ENCODE peak calls at places on chromosomes 11 and 22, in five cellular contexts. D is nephron progenitor cell, V is osteocyte, R is glutamatergic neuron, C is activated B cell treated with CpG ODN at 0.5 μM for 24 hours. B is an unnamed sample.

GRCh38 chr11:35751664-35752061 is 89.1 kb downstream of the TRIM44 start:
- DNase-seq in D (no peak), V (no peak), R (no peak), C (no peak), B (no peak)

GRCh38 chr11:110467556-110467955 is 37.8 kb downstream of the FDX1 start:
- DNase-seq in D (no peak), V (no peak), R (no peak), C (no peak), B (no peak)

GRCh38 chr11:108670381-108670930 is 5.6 kb downstream of the DDX10 start:
- DNase-seq in D (no peak), V (no peak), R (no peak), C (no peak), B (no peak)

GRCh38 chr11:94219771-94220170 is 84.6 kb upstream of the IZUMO1R start:
- DNase-seq in D (no peak), V (no peak), R (no peak), C (no peak), B (no peak)

GRCh38 chr11:12377106-12377823 is at the start of gene PARVA:
- DNase-seq in D (peak; percentile 78), V (no peak), R (peak; percentile 72), C (no peak), B (peak; percentile 60)

GRCh38 chr11:61004037-61004641 is 32.7 kb downstream of the CD6 start:
- DNase-seq in D (no peak), V (no peak), R (no peak), C (no peak), B (no peak)

GRCh38 chr11:85742873-85743275 is 56.9 kb upstream of the CCDC89 start:
- DNase-seq in D (no peak), V (no peak), R (no peak), C (no peak), B (no peak)

GRCh38 chr11:17774232-17775034 is 39.9 kb downstream of the KCNC1 start:
- DNase-seq in D (no peak), V (no peak), R (no peak), C (no peak), B (no peak)

GRCh38 chr11:118913411-118914125 is 12.2 kb downstream of the BCL9L start:
- DNase-seq in D (no peak), V (no peak), R (no peak), C (no peak), B (no peak)

GRCh38 chr22:35638408-35638807 is 9.8 kb upstream of the APOL6 start:
- DNase-seq in D (no peak), V (peak; percentile 89), R (no peak), C (no peak), B (no peak)

GRCh38 chr11:27237641-27238040 is 125.4 kb downstream of the CCDC34 start:
- DNase-seq in D (peak; percentile 26), V (no peak), R (no peak), C (no peak), B (no peak)

GRCh38 chr11:118621071-118621815 is 13.8 kb downstream of the PHLDB1 start:
- DNase-seq in D (peak; percentile 85), V (peak; percentile 95), R (peak; percentile 91), C (no peak), B (peak; percentile 70)

GRCh38 chr11:131223198-131223975 is 147.0 kb upstream of the NTM start:
- DNase-seq in D (no peak), V (no peak), R (no peak), C (no peak), B (no peak)

GRCh38 chr11:131218542-131218941 is 151.9 kb upstream of the NTM start:
- DNase-seq in D (no peak), V (no peak), R (no peak), C (no peak), B (no peak)

DNA sequence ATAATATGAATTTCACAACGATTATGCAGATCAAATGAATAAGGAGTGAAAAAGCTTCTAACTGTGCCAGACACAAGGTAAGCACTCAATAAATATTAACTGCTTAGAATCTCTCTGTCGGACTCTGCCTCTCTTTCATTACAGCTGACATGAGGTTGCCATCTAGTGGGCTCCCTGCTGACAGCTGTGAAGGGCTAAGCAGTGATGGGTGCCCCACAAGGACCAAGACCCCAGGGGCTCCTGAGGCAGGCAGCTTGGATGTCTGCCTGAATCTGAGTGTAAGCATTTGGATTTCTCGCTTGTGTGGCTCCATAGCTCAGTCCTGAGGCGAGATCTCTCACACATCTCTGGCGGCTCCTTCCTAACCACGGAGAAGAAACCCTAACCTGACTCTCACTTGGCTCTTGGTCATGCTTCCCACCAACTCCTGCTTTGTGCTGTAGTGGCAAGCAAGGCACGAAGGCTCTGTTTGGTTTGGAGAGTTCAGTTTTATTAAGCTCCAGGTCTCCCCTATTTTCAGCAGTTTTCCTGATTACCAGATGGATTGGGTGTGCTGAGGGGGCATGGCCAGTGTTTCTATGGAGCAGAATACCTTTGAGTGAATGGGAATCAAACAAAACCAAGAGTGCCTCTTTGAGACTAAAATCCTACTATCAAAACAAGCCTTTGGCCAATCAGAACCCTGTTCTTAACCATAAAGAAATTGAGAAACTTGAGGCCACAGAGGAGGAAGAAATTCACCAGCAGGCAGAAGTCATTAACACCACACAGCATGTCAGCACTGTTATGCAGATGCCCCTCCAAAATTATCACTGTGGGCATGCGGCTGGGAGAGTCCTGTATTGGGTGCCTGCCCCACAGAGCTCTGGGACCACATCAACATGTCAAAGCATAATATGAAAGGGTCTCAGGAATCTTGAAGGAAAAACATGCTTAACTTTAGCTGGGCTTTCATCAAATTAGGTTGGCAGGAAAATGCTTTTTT is 152.8 kb upstream of the NTM start:
- DNase-seq in D (no peak), V (no peak), R (no peak), C (no peak), B (no peak)
- TF ChIP-seq CTCF in D (peak; percentile 19), V (peak; percentile 39), R (no peak), C (no peak), B (peak; percentile 29)

GRCh38 chr22:37288521-37288920 is 6.2 kb downstream of the CYTH4 start:
- DNase-seq in D (no peak), V (no peak), R (no peak), C (no peak), B (no peak)
- TF ChIP-seq CTCF in D (no peak), V (no peak), R (no peak), C (no peak), B (no peak)

GRCh38 chr22:26431151-26431995 is 2.3 kb downstream of the ASPHD2 start:
- DNase-seq in D (no peak), V (no peak), R (no peak), C (no peak), B (no peak)
- TF ChIP-seq CTCF in D (no peak), V (no peak), R (no peak), C (no peak), B (no peak)

GRCh38 chr11:32033067-32033466 is 57.8 kb upstream of the RCN1 start:
- DNase-seq in D (no peak), V (no peak), R (no peak), C (no peak), B (no peak)

GRCh38 chr11:32032052-32032451 is 58.8 kb upstream of the RCN1 start:
- DNase-seq in D (no peak), V (no peak), R (no peak), C (no peak), B (no peak)

GRCh38 chr11:32032478-32032877 is 58.4 kb upstream of the RCN1 start:
- DNase-seq in D (no peak), V (no peak), R (no peak), C (no peak), B (no peak)

GRCh38 chr11:32033491-32033890 is 57.4 kb upstream of the RCN1 start:
- DNase-seq in D (no peak), V (no peak), R (no peak), C (no peak), B (no peak)

DNA sequence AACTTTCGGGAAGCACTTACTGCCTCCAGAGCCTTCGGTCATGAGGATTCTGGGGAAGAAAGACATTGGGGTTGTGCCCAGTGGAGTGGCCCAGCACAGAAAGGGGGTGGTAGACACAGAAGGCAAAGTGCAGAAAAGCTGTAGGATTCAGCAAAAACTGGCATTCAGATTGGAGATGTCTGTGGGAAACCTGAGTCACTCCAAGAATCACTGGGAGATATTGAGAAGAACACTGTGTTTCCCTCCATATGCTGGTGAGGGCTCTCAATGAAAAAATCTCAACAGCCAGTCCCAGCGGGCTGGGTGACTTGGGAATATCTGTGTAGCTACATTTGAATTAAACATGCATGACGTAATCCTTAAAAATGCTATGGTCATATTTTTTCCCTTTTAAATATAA is 61.2 kb upstream of the RCN1 start:
- DNase-seq in D (no peak), V (no peak), R (no peak), C (no peak), B (no peak)
- TF ChIP-seq CTCF in D (no peak), V (no peak), R (no peak), C (no peak), B (no peak)

DNA sequence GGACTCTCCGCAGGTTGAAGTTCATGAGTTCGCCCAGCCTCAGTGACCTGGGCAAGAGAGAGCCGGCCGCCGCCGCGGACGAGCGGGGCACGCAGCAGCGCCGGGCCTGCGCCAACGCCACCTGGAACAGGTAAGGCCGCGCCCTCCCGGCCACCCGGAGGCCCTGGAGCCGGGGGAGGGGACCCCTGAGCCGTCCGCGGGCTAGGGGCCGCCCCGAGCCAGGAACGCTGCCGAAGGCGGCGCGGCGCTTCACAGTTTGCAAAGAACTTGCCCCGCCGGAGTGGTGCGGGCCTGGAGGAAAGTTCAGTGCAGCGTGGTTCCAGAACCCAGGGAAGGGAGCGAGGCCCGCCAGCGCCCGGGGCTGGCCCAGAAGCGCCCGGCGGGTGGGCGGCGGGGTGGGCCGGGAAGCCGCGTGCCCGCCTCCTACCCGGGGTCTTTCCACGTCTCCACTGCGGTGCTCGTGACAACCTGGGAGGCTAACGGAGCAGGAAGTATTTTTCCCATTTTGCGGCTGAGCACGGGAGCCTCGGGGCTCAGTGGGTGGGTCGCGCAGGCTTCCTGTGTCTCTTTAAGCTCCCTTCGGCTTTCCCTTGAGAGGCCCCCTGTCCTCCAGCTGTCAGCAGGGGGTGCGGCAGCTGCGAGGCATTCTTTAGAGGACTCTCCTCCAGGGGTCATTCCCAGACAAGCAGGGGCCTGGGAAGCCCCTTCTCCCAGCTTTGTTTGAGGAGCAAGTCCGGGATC is 645 bp downstream of the PRR5 start:
- DNase-seq in D (peak; percentile 50), V (no peak), R (peak; percentile 40), C (no peak), B (peak; percentile 56)
- TF ChIP-seq CTCF in D (no peak), V (no peak), R (no peak), C (no peak), B (no peak)

B was measured in progenitor cell of endocrine pancreas.